ENCODE peak calls at places on chromosomes 11 and 22, in five cellular contexts. One of them, this sample, is unnamed.

GRCh38 chr11:12556788-12557384 is 117.3 kb upstream of the TEAD1 start:
- DNase-seq in OCI-M1: no peak
- DNase-seq in AG04449: peak
- DNase-seq in stimulated activated CD8-positive, alpha-beta memory T cell treated with anti-CD3 and anti-CD28 coated beads, Interleukin-7, amount 100 ng/mL, for 1 hour: no peak
- DNase-seq in activated naive CD4-positive, alpha-beta T cell treated with anti-CD3 and anti-CD28 coated beads, Interleukin-2, amount 50 U/mL, for 16 hours: no peak
- DNase-seq in this sample: no peak

GRCh38 chr11:118227865-118228785 is 3.3 kb upstream of the JAML start:
- DNase-seq in OCI-M1: peak
- DNase-seq in stimulated activated CD8-positive, alpha-beta memory T cell treated with anti-CD3 and anti-CD28 coated beads, Interleukin-7, amount 100 ng/mL, for 1 hour: no peak
- DNase-seq in activated naive CD4-positive, alpha-beta T cell treated with anti-CD3 and anti-CD28 coated beads, Interleukin-2, amount 50 U/mL, for 16 hours: no peak
- DNase-seq in AG04449: no peak
- DNase-seq in this sample: no peak

GRCh38 chr11:112368402-112368801 is 107.7 kb upstream of the PLET1 start:
- DNase-seq in AG04449: no peak
- DNase-seq in activated naive CD4-positive, alpha-beta T cell treated with anti-CD3 and anti-CD28 coated beads, Interleukin-2, amount 50 U/mL, for 16 hours: no peak
- DNase-seq in OCI-M1: no peak
- DNase-seq in stimulated activated CD8-positive, alpha-beta memory T cell treated with anti-CD3 and anti-CD28 coated beads, Interleukin-7, amount 100 ng/mL, for 1 hour: no peak
- DNase-seq in this sample: no peak

GRCh38 chr11:65588199-65589054 is 7.2 kb downstream of the KCNK7 start:
- DNase-seq in AG04449: no peak
- DNase-seq in stimulated activated CD8-positive, alpha-beta memory T cell treated with anti-CD3 and anti-CD28 coated beads, Interleukin-7, amount 100 ng/mL, for 1 hour: peak
- DNase-seq in activated naive CD4-positive, alpha-beta T cell treated with anti-CD3 and anti-CD28 coated beads, Interleukin-2, amount 50 U/mL, for 16 hours: peak
- DNase-seq in OCI-M1: peak
- DNase-seq in this sample: peak

GRCh38 chr11:96303067-96303466 is 39.9 kb downstream of the MAML2 start:
- DNase-seq in OCI-M1: peak
- DNase-seq in activated naive CD4-positive, alpha-beta T cell treated with anti-CD3 and anti-CD28 coated beads, Interleukin-2, amount 50 U/mL, for 16 hours: no peak
- DNase-seq in stimulated activated CD8-positive, alpha-beta memory T cell treated with anti-CD3 and anti-CD28 coated beads, Interleukin-7, amount 100 ng/mL, for 1 hour: no peak
- DNase-seq in AG04449: no peak
- DNase-seq in this sample: no peak

GRCh38 chr22:49657275-49657973 is 170.2 kb downstream of the BRD1 start:
- DNase-seq in OCI-M1: peak
- DNase-seq in stimulated activated CD8-positive, alpha-beta memory T cell treated with anti-CD3 and anti-CD28 coated beads, Interleukin-7, amount 100 ng/mL, for 1 hour: peak
- DNase-seq in AG04449: no peak
- DNase-seq in activated naive CD4-positive, alpha-beta T cell treated with anti-CD3 and anti-CD28 coated beads, Interleukin-2, amount 50 U/mL, for 16 hours: peak
- DNase-seq in this sample: peak

GRCh38 chr11:27357250-27357649 is 5.8 kb downstream of the CCDC34 start:
- DNase-seq in activated naive CD4-positive, alpha-beta T cell treated with anti-CD3 and anti-CD28 coated beads, Interleukin-2, amount 50 U/mL, for 16 hours: no peak
- DNase-seq in AG04449: no peak
- DNase-seq in stimulated activated CD8-positive, alpha-beta memory T cell treated with anti-CD3 and anti-CD28 coated beads, Interleukin-7, amount 100 ng/mL, for 1 hour: no peak
- DNase-seq in OCI-M1: no peak
- DNase-seq in this sample: no peak

GRCh38 chr22:35072939-35073338 is 7.0 kb downstream of the ISX start:
- DNase-seq in AG04449: peak
- DNase-seq in OCI-M1: peak
- DNase-seq in activated naive CD4-positive, alpha-beta T cell treated with anti-CD3 and anti-CD28 coated beads, Interleukin-2, amount 50 U/mL, for 16 hours: no peak
- DNase-seq in stimulated activated CD8-positive, alpha-beta memory T cell treated with anti-CD3 and anti-CD28 coated beads, Interleukin-7, amount 100 ng/mL, for 1 hour: no peak
- DNase-seq in this sample: no peak

GRCh38 chr11:72758304-72758689 is 6.1 kb upstream of the ARAP1 start:
- DNase-seq in OCI-M1: peak
- DNase-seq in activated naive CD4-positive, alpha-beta T cell treated with anti-CD3 and anti-CD28 coated beads, Interleukin-2, amount 50 U/mL, for 16 hours: no peak
- DNase-seq in AG04449: no peak
- DNase-seq in stimulated activated CD8-positive, alpha-beta memory T cell treated with anti-CD3 and anti-CD28 coated beads, Interleukin-7, amount 100 ng/mL, for 1 hour: no peak
- DNase-seq in this sample: peak

GRCh38 chr22:46062232-46062615 is 85.3 kb upstream of the WNT7B start:
- DNase-seq in OCI-M1: no peak
- DNase-seq in activated naive CD4-positive, alpha-beta T cell treated with anti-CD3 and anti-CD28 coated beads, Interleukin-2, amount 50 U/mL, for 16 hours: no peak
- DNase-seq in stimulated activated CD8-positive, alpha-beta memory T cell treated with anti-CD3 and anti-CD28 coated beads, Interleukin-7, amount 100 ng/mL, for 1 hour: no peak
- DNase-seq in AG04449: no peak
- DNase-seq in this sample: no peak

GRCh38 chr11:114256176-114256897 is 39.9 kb upstream of the NNMT start:
- DNase-seq in AG04449: no peak
- DNase-seq in activated naive CD4-positive, alpha-beta T cell treated with anti-CD3 and anti-CD28 coated beads, Interleukin-2, amount 50 U/mL, for 16 hours: no peak
- DNase-seq in OCI-M1: no peak
- DNase-seq in stimulated activated CD8-positive, alpha-beta memory T cell treated with anti-CD3 and anti-CD28 coated beads, Interleukin-7, amount 100 ng/mL, for 1 hour: no peak
- DNase-seq in this sample: no peak

GRCh38 chr11:2303627-2304155 is 1.9 kb downstream of the TSPAN32 start:
- DNase-seq in activated naive CD4-positive, alpha-beta T cell treated with anti-CD3 and anti-CD28 coated beads, Interleukin-2, amount 50 U/mL, for 16 hours: no peak
- DNase-seq in OCI-M1: peak
- DNase-seq in stimulated activated CD8-positive, alpha-beta memory T cell treated with anti-CD3 and anti-CD28 coated beads, Interleukin-7, amount 100 ng/mL, for 1 hour: no peak
- DNase-seq in AG04449: no peak
- DNase-seq in this sample: peak

GRCh38 chr11:85752890-85753581 is 57.9 kb downstream of the SYTL2 start:
- DNase-seq in OCI-M1: peak
- DNase-seq in stimulated activated CD8-positive, alpha-beta memory T cell treated with anti-CD3 and anti-CD28 coated beads, Interleukin-7, amount 100 ng/mL, for 1 hour: peak
- DNase-seq in activated naive CD4-positive, alpha-beta T cell treated with anti-CD3 and anti-CD28 coated beads, Interleukin-2, amount 50 U/mL, for 16 hours: peak
- DNase-seq in AG04449: no peak
- DNase-seq in this sample: no peak

GRCh38 chr22:45608763-45609180 is 62.9 kb upstream of the ATXN10 start:
- DNase-seq in OCI-M1: no peak
- DNase-seq in activated naive CD4-positive, alpha-beta T cell treated with anti-CD3 and anti-CD28 coated beads, Interleukin-2, amount 50 U/mL, for 16 hours: no peak
- DNase-seq in AG04449: peak
- DNase-seq in stimulated activated CD8-positive, alpha-beta memory T cell treated with anti-CD3 and anti-CD28 coated beads, Interleukin-7, amount 100 ng/mL, for 1 hour: no peak
- DNase-seq in this sample: no peak

GRCh38 chr11:44728491-44728910 is 1.7 kb downstream of the TSPAN18 start:
- DNase-seq in stimulated activated CD8-positive, alpha-beta memory T cell treated with anti-CD3 and anti-CD28 coated beads, Interleukin-7, amount 100 ng/mL, for 1 hour: no peak
- DNase-seq in AG04449: no peak
- DNase-seq in OCI-M1: peak
- DNase-seq in activated naive CD4-positive, alpha-beta T cell treated with anti-CD3 and anti-CD28 coated beads, Interleukin-2, amount 50 U/mL, for 16 hours: no peak
- DNase-seq in this sample: no peak

GRCh38 chr22:46008291-46008690 is 31.3 kb upstream of the WNT7B start:
- DNase-seq in AG04449: no peak
- DNase-seq in OCI-M1: no peak
- DNase-seq in stimulated activated CD8-positive, alpha-beta memory T cell treated with anti-CD3 and anti-CD28 coated beads, Interleukin-7, amount 100 ng/mL, for 1 hour: no peak
- DNase-seq in activated naive CD4-positive, alpha-beta T cell treated with anti-CD3 and anti-CD28 coated beads, Interleukin-2, amount 50 U/mL, for 16 hours: no peak
- DNase-seq in this sample: no peak

GRCh38 chr22:37228106-37229011 is 15.7 kb downstream of the RAC2 start:
- DNase-seq in OCI-M1: no peak
- DNase-seq in stimulated activated CD8-positive, alpha-beta memory T cell treated with anti-CD3 and anti-CD28 coated beads, Interleukin-7, amount 100 ng/mL, for 1 hour: no peak
- DNase-seq in AG04449: no peak
- DNase-seq in activated naive CD4-positive, alpha-beta T cell treated with anti-CD3 and anti-CD28 coated beads, Interleukin-2, amount 50 U/mL, for 16 hours: peak
- DNase-seq in this sample: peak

GRCh38 chr11:68256331-68256741 is 15.4 kb downstream of the C11orf24 start:
- DNase-seq in stimulated activated CD8-positive, alpha-beta memory T cell treated with anti-CD3 and anti-CD28 coated beads, Interleukin-7, amount 100 ng/mL, for 1 hour: no peak
- DNase-seq in AG04449: no peak
- DNase-seq in activated naive CD4-positive, alpha-beta T cell treated with anti-CD3 and anti-CD28 coated beads, Interleukin-2, amount 50 U/mL, for 16 hours: no peak
- DNase-seq in OCI-M1: no peak
- DNase-seq in this sample: no peak

GRCh38 chr11:102361100-102362021 is 14.3 kb downstream of the BIRC2 start:
- DNase-seq in activated naive CD4-positive, alpha-beta T cell treated with anti-CD3 and anti-CD28 coated beads, Interleukin-2, amount 50 U/mL, for 16 hours: no peak
- DNase-seq in AG04449: no peak
- DNase-seq in OCI-M1: no peak
- DNase-seq in stimulated activated CD8-positive, alpha-beta memory T cell treated with anti-CD3 and anti-CD28 coated beads, Interleukin-7, amount 100 ng/mL, for 1 hour: no peak
- DNase-seq in this sample: no peak

GRCh38 chr22:26259510-26259909 is 90.2 kb downstream of the SEZ6L start:
- DNase-seq in activated naive CD4-positive, alpha-beta T cell treated with anti-CD3 and anti-CD28 coated beads, Interleukin-2, amount 50 U/mL, for 16 hours: no peak
- DNase-seq in OCI-M1: peak
- DNase-seq in AG04449: no peak
- DNase-seq in stimulated activated CD8-positive, alpha-beta memory T cell treated with anti-CD3 and anti-CD28 coated beads, Interleukin-7, amount 100 ng/mL, for 1 hour: no peak
- DNase-seq in this sample: no peak

GRCh38 chr11:69867076-69868002 is 48.1 kb upstream of the FGF3 start:
- DNase-seq in activated naive CD4-positive, alpha-beta T cell treated with anti-CD3 and anti-CD28 coated beads, Interleukin-2, amount 50 U/mL, for 16 hours: no peak
- DNase-seq in OCI-M1: no peak
- DNase-seq in AG04449: no peak
- DNase-seq in stimulated activated CD8-positive, alpha-beta memory T cell treated with anti-CD3 and anti-CD28 coated beads, Interleukin-7, amount 100 ng/mL, for 1 hour: no peak
- DNase-seq in this sample: no peak

GRCh38 chr22:37256075-37256726 is 12.1 kb upstream of the RAC2 start:
- DNase-seq in AG04449: no peak
- DNase-seq in stimulated activated CD8-positive, alpha-beta memory T cell treated with anti-CD3 and anti-CD28 coated beads, Interleukin-7, amount 100 ng/mL, for 1 hour: no peak
- DNase-seq in OCI-M1: no peak
- DNase-seq in activated naive CD4-positive, alpha-beta T cell treated with anti-CD3 and anti-CD28 coated beads, Interleukin-2, amount 50 U/mL, for 16 hours: no peak
- DNase-seq in this sample: no peak

GRCh38 chr11:11663907-11664306 is 42.1 kb upstream of the GALNT18 start:
- DNase-seq in activated naive CD4-positive, alpha-beta T cell treated with anti-CD3 and anti-CD28 coated beads, Interleukin-2, amount 50 U/mL, for 16 hours: no peak
- DNase-seq in stimulated activated CD8-positive, alpha-beta memory T cell treated with anti-CD3 and anti-CD28 coated beads, Interleukin-7, amount 100 ng/mL, for 1 hour: no peak
- DNase-seq in AG04449: no peak
- DNase-seq in OCI-M1: no peak
- DNase-seq in this sample: no peak

GRCh38 chr22:40668611-40669390 is 10.5 kb upstream of the MCHR1 start:
- DNase-seq in AG04449: peak
- DNase-seq in activated naive CD4-positive, alpha-beta T cell treated with anti-CD3 and anti-CD28 coated beads, Interleukin-2, amount 50 U/mL, for 16 hours: no peak
- DNase-seq in OCI-M1: peak
- DNase-seq in stimulated activated CD8-positive, alpha-beta memory T cell treated with anti-CD3 and anti-CD28 coated beads, Interleukin-7, amount 100 ng/mL, for 1 hour: no peak
- DNase-seq in this sample: no peak

GRCh38 chr11:134626032-134626431 is 214.0 kb upstream of the B3GAT1 start:
- DNase-seq in activated naive CD4-positive, alpha-beta T cell treated with anti-CD3 and anti-CD28 coated beads, Interleukin-2, amount 50 U/mL, for 16 hours: no peak
- DNase-seq in AG04449: no peak
- DNase-seq in stimulated activated CD8-positive, alpha-beta memory T cell treated with anti-CD3 and anti-CD28 coated beads, Interleukin-7, amount 100 ng/mL, for 1 hour: no peak
- DNase-seq in OCI-M1: no peak
- DNase-seq in this sample: no peak

GRCh38 chr11:77140231-77140959 is 12.3 kb downstream of the MYO7A start:
- DNase-seq in AG04449: no peak
- DNase-seq in OCI-M1: peak
- DNase-seq in stimulated activated CD8-positive, alpha-beta memory T cell treated with anti-CD3 and anti-CD28 coated beads, Interleukin-7, amount 100 ng/mL, for 1 hour: no peak
- DNase-seq in activated naive CD4-positive, alpha-beta T cell treated with anti-CD3 and anti-CD28 coated beads, Interleukin-2, amount 50 U/mL, for 16 hours: no peak
- DNase-seq in this sample: no peak

GRCh38 chr11:36465449-36466163 is 44.5 kb downstream of the TRAF6 start:
- DNase-seq in AG04449: no peak
- DNase-seq in OCI-M1: no peak
- DNase-seq in activated naive CD4-positive, alpha-beta T cell treated with anti-CD3 and anti-CD28 coated beads, Interleukin-2, amount 50 U/mL, for 16 hours: no peak
- DNase-seq in stimulated activated CD8-positive, alpha-beta memory T cell treated with anti-CD3 and anti-CD28 coated beads, Interleukin-7, amount 100 ng/mL, for 1 hour: no peak
- DNase-seq in this sample: no peak

GRCh38 chr11:121634273-121634672 is 181.5 kb upstream of the SORL1-AS1 start:
- DNase-seq in OCI-M1: no peak
- DNase-seq in stimulated activated CD8-positive, alpha-beta memory T cell treated with anti-CD3 and anti-CD28 coated beads, Interleukin-7, amount 100 ng/mL, for 1 hour: no peak
- DNase-seq in activated naive CD4-positive, alpha-beta T cell treated with anti-CD3 and anti-CD28 coated beads, Interleukin-2, amount 50 U/mL, for 16 hours: no peak
- DNase-seq in AG04449: no peak
- DNase-seq in this sample: no peak

GRCh38 chr11:71473793-71474080 is 20.7 kb downstream of the NADSYN1 start:
- DNase-seq in OCI-M1: no peak
- DNase-seq in activated naive CD4-positive, alpha-beta T cell treated with anti-CD3 and anti-CD28 coated beads, Interleukin-2, amount 50 U/mL, for 16 hours: no peak
- DNase-seq in stimulated activated CD8-positive, alpha-beta memory T cell treated with anti-CD3 and anti-CD28 coated beads, Interleukin-7, amount 100 ng/mL, for 1 hour: no peak
- DNase-seq in AG04449: no peak
- DNase-seq in this sample: no peak

GRCh38 chr11:16817321-16817720 is 78.9 kb downstream of the C11orf58 start:
- DNase-seq in activated naive CD4-positive, alpha-beta T cell treated with anti-CD3 and anti-CD28 coated beads, Interleukin-2, amount 50 U/mL, for 16 hours: no peak
- DNase-seq in AG04449: no peak
- DNase-seq in OCI-M1: peak
- DNase-seq in stimulated activated CD8-positive, alpha-beta memory T cell treated with anti-CD3 and anti-CD28 coated beads, Interleukin-7, amount 100 ng/mL, for 1 hour: no peak
- DNase-seq in this sample: no peak

GRCh38 chr11:65627202-65627601 is 10.7 kb upstream of the SIPA1 start:
- DNase-seq in activated naive CD4-positive, alpha-beta T cell treated with anti-CD3 and anti-CD28 coated beads, Interleukin-2, amount 50 U/mL, for 16 hours: no peak
- DNase-seq in stimulated activated CD8-positive, alpha-beta memory T cell treated with anti-CD3 and anti-CD28 coated beads, Interleukin-7, amount 100 ng/mL, for 1 hour: no peak
- DNase-seq in OCI-M1: no peak
- DNase-seq in AG04449: no peak
- DNase-seq in this sample: no peak

GRCh38 chr11:112477929-112478317 is 217.3 kb upstream of the PLET1 start:
- DNase-seq in activated naive CD4-positive, alpha-beta T cell treated with anti-CD3 and anti-CD28 coated beads, Interleukin-2, amount 50 U/mL, for 16 hours: no peak
- DNase-seq in OCI-M1: no peak
- DNase-seq in AG04449: no peak
- DNase-seq in stimulated activated CD8-positive, alpha-beta memory T cell treated with anti-CD3 and anti-CD28 coated beads, Interleukin-7, amount 100 ng/mL, for 1 hour: no peak
- DNase-seq in this sample: no peak

GRCh38 chr11:118619444-118620205 is 12.2 kb downstream of the PHLDB1 start:
- DNase-seq in stimulated activated CD8-positive, alpha-beta memory T cell treated with anti-CD3 and anti-CD28 coated beads, Interleukin-7, amount 100 ng/mL, for 1 hour: no peak
- DNase-seq in activated naive CD4-positive, alpha-beta T cell treated with anti-CD3 and anti-CD28 coated beads, Interleukin-2, amount 50 U/mL, for 16 hours: no peak
- DNase-seq in AG04449: peak
- DNase-seq in OCI-M1: no peak
- DNase-seq in this sample: no peak

GRCh38 chr11:19193916-19194315 is 7.9 kb downstream of the CSRP3 start:
- DNase-seq in OCI-M1: peak
- DNase-seq in activated naive CD4-positive, alpha-beta T cell treated with anti-CD3 and anti-CD28 coated beads, Interleukin-2, amount 50 U/mL, for 16 hours: no peak
- DNase-seq in AG04449: no peak
- DNase-seq in stimulated activated CD8-positive, alpha-beta memory T cell treated with anti-CD3 and anti-CD28 coated beads, Interleukin-7, amount 100 ng/mL, for 1 hour: no peak
- DNase-seq in this sample: no peak

GRCh38 chr11:7467652-7468051 is 17.7 kb upstream of the OLFML1 start:
- DNase-seq in activated naive CD4-positive, alpha-beta T cell treated with anti-CD3 and anti-CD28 coated beads, Interleukin-2, amount 50 U/mL, for 16 hours: no peak
- DNase-seq in OCI-M1: no peak
- DNase-seq in stimulated activated CD8-positive, alpha-beta memory T cell treated with anti-CD3 and anti-CD28 coated beads, Interleukin-7, amount 100 ng/mL, for 1 hour: no peak
- DNase-seq in AG04449: no peak
- DNase-seq in this sample: no peak

GRCh38 chr11:68215087-68215445 is 2.0 kb upstream of the KMT5B start:
- DNase-seq in AG04449: no peak
- DNase-seq in OCI-M1: peak
- DNase-seq in activated naive CD4-positive, alpha-beta T cell treated with anti-CD3 and anti-CD28 coated beads, Interleukin-2, amount 50 U/mL, for 16 hours: peak
- DNase-seq in stimulated activated CD8-positive, alpha-beta memory T cell treated with anti-CD3 and anti-CD28 coated beads, Interleukin-7, amount 100 ng/mL, for 1 hour: no peak
- DNase-seq in this sample: no peak